ENCODE peak calls at places on chromosomes 6 and 20, in four cellular contexts. G is IMR-90, K is mesendoderm, N is H1. C is an unnamed sample.

GRCh38 chr6:135269399-135270005 is 88.4 kb downstream of the MYB start:
- DNase-seq in K (no peak), N (peak), G (no peak), C (no peak)

GRCh38 chr6:154156135-154156948 is 117.3 kb downstream of the OPRM1 start:
- DNase-seq in N (peak), K (peak), G (peak), C (peak)

GRCh38 chr6:2719053-2719375 is 31.7 kb downstream of the MYLK4 start:
- DNase-seq in K (no peak), G (peak), N (no peak), C (no peak)

GRCh38 chr6:4460595-4461475 is 315.4 kb upstream of the CDYL start:
- DNase-seq in N (no peak), G (peak), K (no peak), C (no peak)

GRCh38 chr20:62523473-62524203 is 47.8 kb upstream of the GATA5 start:
- DNase-seq in G (no peak), N (no peak), K (peak), C (peak)

GRCh38 chr6:21479140-21479539 is 114.4 kb upstream of the SOX4 start:
- DNase-seq in K (no peak), N (no peak), G (peak), C (no peak)

GRCh38 chr6:118810420-118811027 is 83.4 kb upstream of the ASF1A start:
- DNase-seq in G (no peak), K (no peak), N (no peak), C (no peak)

GRCh38 chr6:111173946-111174345 is 86.6 kb downstream of the SLC16A10 start:
- DNase-seq in G (no peak), K (no peak), N (no peak), C (no peak)

GRCh38 chr6:113586966-113587699 is 270.0 kb upstream of the MARCKS start:
- DNase-seq in N (no peak), G (no peak), K (peak), C (peak)

GRCh38 chr20:60583741-60584140 is 625.5 kb downstream of the CDH26 start:
- DNase-seq in G (no peak), K (no peak), N (no peak), C (no peak)

GRCh38 chr20:58251979-58252591 is 23.6 kb upstream of the ANKRD60 start:
- DNase-seq in K (peak), N (no peak), G (peak), C (no peak)

GRCh38 chr6:38436726-38437465 is 202.8 kb downstream of the BTBD9 start:
- DNase-seq in K (no peak), N (no peak), G (peak), C (no peak)
- H3K56ac ChIP-seq in K (peak), N (no peak), G (no peak), C (no peak)

DNA sequence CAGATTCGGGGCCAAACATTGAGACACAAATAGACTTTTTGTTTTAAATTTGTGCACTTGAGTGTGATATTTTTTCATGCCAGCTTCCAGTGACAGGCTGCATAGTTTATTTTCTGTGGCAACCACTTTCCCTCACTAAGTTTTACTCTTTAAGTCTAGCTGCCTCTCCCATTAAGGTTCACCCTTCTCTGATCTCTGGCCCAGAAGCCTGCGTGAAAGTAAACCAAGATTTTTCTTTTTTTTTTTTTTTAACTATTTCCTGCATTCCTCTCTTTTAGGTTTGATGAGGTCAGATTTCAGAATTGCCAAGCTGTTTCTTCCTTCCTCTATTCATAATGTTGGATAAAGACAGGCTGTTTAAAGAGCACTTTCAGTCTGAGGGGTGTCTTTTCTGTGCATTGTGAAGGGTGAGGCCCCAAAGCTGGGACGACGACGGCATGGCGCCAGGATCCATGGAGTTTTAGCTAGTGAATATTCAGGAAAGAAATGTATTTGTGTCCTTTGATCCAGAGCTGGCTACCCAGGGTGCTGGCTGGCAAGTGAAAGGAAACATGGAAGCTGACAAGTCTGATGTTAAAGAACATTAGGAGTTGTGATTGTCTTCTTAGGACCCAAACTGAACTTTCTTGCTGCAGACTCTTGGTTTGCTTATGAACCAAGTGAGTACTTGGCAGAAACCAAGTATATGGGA is 50.7 kb downstream of the DOK5 start:
- DNase-seq in N (no peak), K (peak), G (no peak), C (no peak)
- H3K18ac ChIP-seq in N (no peak), K (peak), G (no peak), C (no peak)

GRCh38 chr20:44389871-44390270 is 34.4 kb downstream of the HNF4A start:
- DNase-seq in N (no peak), K (no peak), G (no peak), C (no peak)

GRCh38 chr20:44384423-44385027 is 29.0 kb downstream of the HNF4A start:
- DNase-seq in G (peak), N (peak), K (peak), C (peak)

GRCh38 chr20:44392088-44392775 is 36.7 kb downstream of the HNF4A start:
- DNase-seq in N (no peak), K (no peak), G (no peak), C (no peak)

GRCh38 chr20:44390280-44390679 is 34.8 kb downstream of the HNF4A start:
- DNase-seq in N (no peak), G (no peak), K (no peak), C (no peak)

DNA sequence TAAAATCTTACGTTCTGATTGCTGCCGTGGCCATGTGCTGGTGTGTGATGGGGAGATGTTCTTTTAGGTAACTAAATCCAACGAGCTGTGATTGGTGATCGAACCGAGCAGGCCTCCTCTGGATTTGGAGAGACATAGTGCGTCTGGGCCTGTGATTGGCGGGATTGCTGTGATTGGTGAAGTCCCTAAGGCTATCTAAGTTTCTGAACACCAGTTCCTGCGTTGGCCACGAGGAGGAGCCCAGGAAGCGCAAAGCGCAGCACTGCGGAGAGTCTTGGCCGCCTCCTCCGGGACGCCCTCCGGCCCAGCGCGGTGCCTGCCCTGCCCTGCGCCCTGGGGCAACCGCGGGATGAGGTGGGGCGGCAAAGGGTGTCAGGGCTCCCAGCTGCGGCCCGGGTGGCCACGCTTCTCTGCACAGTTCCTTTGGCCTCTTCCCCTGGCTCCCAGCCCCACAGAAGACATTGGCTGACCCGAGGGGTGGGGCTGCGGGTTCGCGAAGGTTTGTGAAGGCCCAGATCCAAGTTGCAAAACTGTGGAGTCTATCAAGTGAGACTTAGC is 33.0 kb downstream of the HNF4A start:
- DNase-seq in G (peak), K (peak), N (peak), C (peak)
- H3K23ac ChIP-seq in G (no peak), K (no peak), N (no peak), C (no peak)

GRCh38 chr6:139409026-139409425 is 34.6 kb upstream of the CITED2 start:
- DNase-seq in G (peak), N (no peak), K (peak), C (no peak)
- H3K56ac ChIP-seq in G (no peak), N (no peak), K (no peak), C (no peak)

GRCh38 chr20:10659651-10660601 is 13.9 kb downstream of the JAG1 start:
- DNase-seq in N (no peak), K (peak), G (no peak), C (peak)
- H3K18ac ChIP-seq in N (no peak), K (no peak), G (no peak), C (no peak)

GRCh38 chr20:57094171-57094891 is 172.1 kb downstream of the BMP7 start:
- DNase-seq in N (no peak), K (no peak), G (no peak), C (no peak)
- H3K23ac ChIP-seq in N (no peak), K (no peak), G (no peak), C (no peak)

DNA sequence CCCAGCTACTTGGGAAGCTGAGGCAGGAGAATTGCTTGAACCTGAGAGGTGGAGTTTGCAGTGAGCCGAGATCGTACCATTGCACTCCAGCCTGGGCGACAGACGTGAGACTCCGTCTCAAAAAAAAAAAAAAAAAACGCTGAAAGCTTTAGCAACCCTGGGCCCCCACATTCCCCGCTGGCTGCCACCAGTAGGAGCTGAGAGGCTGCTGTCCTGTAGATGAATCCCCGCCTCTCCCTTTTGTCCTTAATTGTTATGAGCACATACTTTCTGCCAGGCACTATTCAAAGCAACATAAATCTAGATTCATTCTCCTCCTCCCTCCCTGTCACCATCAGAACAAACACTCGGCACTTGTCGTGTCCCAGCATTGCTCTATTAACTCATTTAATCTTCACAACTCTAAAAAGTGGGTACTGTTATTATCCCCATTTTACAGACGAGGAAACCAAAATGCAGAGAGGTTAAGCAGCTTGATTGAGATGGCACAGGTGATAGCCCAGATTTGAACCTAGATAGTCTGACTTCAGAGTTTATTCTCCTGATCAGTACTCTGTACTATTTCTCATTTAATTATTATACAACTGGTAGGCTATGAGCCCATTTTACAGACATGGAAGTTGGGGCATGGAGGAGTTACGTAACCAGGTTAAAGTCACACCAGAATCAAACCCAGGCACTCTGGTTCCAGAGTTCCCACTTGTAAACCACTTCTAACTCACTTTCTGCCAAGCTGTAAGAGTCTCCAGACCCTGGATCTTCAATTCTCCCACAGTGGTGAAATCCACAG is 97.4 kb downstream of the EYA2 start:
- DNase-seq in G (no peak), K (no peak), N (no peak), C (no peak)
- H3K56ac ChIP-seq in G (no peak), K (no peak), N (no peak), C (no peak)

GRCh38 chr20:48723308-48724264 is 104.2 kb downstream of the PREX1 start:
- DNase-seq in G (no peak), N (no peak), K (no peak), C (no peak)

GRCh38 chr20:48724891-48725588 is 102.8 kb downstream of the PREX1 start:
- DNase-seq in K (no peak), G (no peak), N (no peak), C (no peak)

GRCh38 chr20:48721324-48722001 is 106.3 kb downstream of the PREX1 start:
- DNase-seq in N (no peak), K (no peak), G (no peak), C (no peak)

GRCh38 chr20:48722002-48722731 is 105.6 kb downstream of the PREX1 start:
- DNase-seq in N (no peak), G (peak), K (no peak), C (no peak)

DNA sequence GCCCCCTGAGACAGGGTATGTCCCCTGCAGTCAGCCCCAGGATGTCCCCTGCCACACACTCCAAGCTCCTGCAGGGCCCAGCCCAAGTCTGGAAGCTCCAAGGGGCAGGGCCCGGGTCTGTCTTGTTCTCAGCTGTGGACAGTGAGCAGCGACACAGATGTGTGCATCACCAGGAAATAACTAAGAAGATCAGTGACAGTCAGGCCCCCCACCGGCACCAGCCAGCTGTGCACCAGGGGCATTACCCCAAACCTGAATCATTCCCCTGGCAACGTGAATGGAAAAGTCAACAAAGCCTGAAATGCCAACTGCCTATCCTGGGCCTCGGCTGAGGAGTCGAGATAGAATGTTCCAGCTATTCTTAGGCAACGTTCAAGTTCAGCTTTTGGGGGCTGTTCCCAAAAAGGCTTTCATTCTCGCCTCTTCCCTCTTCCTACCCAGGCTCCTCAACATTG is 105.0 kb downstream of the PREX1 start:
- DNase-seq in N (no peak), K (peak), G (no peak), C (no peak)
- H3K18ac ChIP-seq in N (no peak), K (no peak), G (no peak), C (no peak)

GRCh38 chr20:33992923-33993799 is 550 bp upstream of the RALY start:
- DNase-seq in N (peak), G (peak), K (peak), C (peak)
- H3K23ac ChIP-seq in N (no peak), G (peak), K (no peak), C (no peak)

C was measured in H9.